ENCODE peak calls at places on chromosome 6, in seven cellular contexts. H, D, V, Q, F, J and P are unnamed samples.

GRCh38 chr6:134806151-134806550 is 143.8 kb downstream of the ALDH8A1 start:
- DNase-seq in H (no peak), D (no peak), V (no peak), Q (no peak), F (no peak), J (no peak), P (no peak)

GRCh38 chr6:39696986-39697788 is 28.0 kb downstream of the KIF6 start:
- DNase-seq in H (no peak), D (no peak), V (no peak), Q (no peak), F (no peak), J (no peak), P (no peak)

GRCh38 chr6:33236852-33237251 is 28.6 kb downstream of the RING1 start:
- DNase-seq in H (no peak), D (no peak), V (no peak), Q (no peak), F (no peak), J (no peak), P (no peak)

GRCh38 chr6:4268171-4268570 is 132.8 kb upstream of the ECI2 start:
- DNase-seq in H (no peak), D (no peak), V (no peak), Q (no peak), F (no peak), J (no peak), P (no peak)

GRCh38 chr6:45808917-45809316 is 206.7 kb downstream of the CLIC5 start:
- DNase-seq in H (peak; percentile 8), D (no peak), V (no peak), Q (peak; percentile 29), F (no peak), J (no peak), P (no peak)

GRCh38 chr6:80338201-80338836 is 231.8 kb downstream of the BCKDHB start:
- DNase-seq in H (peak; percentile 35), D (no peak), V (peak; percentile 49), Q (peak; percentile 32), F (peak; percentile 70), J (peak; percentile 81), P (no peak)

GRCh38 chr6:86723729-86724128 is 213.6 kb upstream of the HTR1E start:
- DNase-seq in H (no peak), D (no peak), V (no peak), Q (no peak), F (peak; percentile 36), J (no peak), P (no peak)

GRCh38 chr6:64553414-64553813 is 917.8 kb downstream of the PHF3 start:
- DNase-seq in H (no peak), D (no peak), V (no peak), Q (no peak), F (no peak), J (no peak), P (no peak)

GRCh38 chr6:5547571-5547970 is 286.3 kb downstream of the FARS2 start:
- DNase-seq in H (no peak), D (no peak), V (no peak), Q (no peak), F (no peak), J (no peak), P (no peak)

GRCh38 chr6:71510856-71511255 is 222.2 kb downstream of the OGFRL1 start:
- DNase-seq in H (no peak), D (no peak), V (no peak), Q (no peak), F (no peak), J (no peak), P (no peak)

GRCh38 chr6:71510057-71510713 is 221.6 kb downstream of the OGFRL1 start:
- DNase-seq in H (peak; percentile 65), D (peak; percentile 8), V (no peak), Q (peak; percentile 21), F (peak; percentile 60), J (no peak), P (peak; percentile 67)

GRCh38 chr6:71513036-71513435 is 224.4 kb downstream of the OGFRL1 start:
- DNase-seq in H (no peak), D (no peak), V (no peak), Q (no peak), F (no peak), J (no peak), P (no peak)

GRCh38 chr6:71512256-71512655 is 223.6 kb downstream of the OGFRL1 start:
- DNase-seq in H (no peak), D (no peak), V (no peak), Q (no peak), F (no peak), J (no peak), P (no peak)

DNA sequence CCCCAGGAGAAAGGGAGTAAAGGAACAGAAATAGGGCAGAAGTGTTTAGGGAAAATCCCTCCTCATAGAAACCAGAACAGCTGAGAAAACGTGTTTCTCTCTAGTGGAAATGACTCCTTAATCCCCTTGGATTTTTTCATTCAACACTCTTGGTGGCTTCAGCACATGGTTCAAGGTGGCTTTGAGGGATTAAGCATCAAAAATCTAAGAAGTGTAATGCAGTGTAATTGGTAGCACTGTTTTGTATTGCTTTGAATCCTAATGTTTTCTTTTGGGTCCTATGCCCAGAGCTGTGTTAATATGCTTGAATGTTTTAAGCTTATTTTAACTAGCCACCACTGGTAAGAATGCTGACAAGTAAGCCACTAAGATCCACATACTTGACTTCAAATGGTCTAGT is 220.5 kb downstream of the OGFRL1 start:
- DNase-seq in H (no peak), D (no peak), V (no peak), Q (no peak), F (no peak), J (no peak), P (no peak)
- H3K4me1 ChIP-seq in H (no peaks in the 10 kb centered on the region), D (no peaks in the 10 kb centered on the region), V (no peaks in the 10 kb centered on the region), Q (no peaks in the 10 kb centered on the region), F (no peaks in the 10 kb centered on the region), J (no peaks in the 10 kb centered on the region), P (no peaks in the 10 kb centered on the region)

GRCh38 chr6:30533460-30534294 is 22.6 kb downstream of the GNL1 start:
- DNase-seq in H (no peak), D (no peak), V (peak; percentile 35), Q (no peak), F (no peak), J (no peak), P (no peak)
- H3K4me1 ChIP-seq in H (no peaks in the 10 kb centered on the region), D (no peaks in the 10 kb centered on the region), V (peaks cover 29% of the 10 kb centered on the region), Q (no peaks in the 10 kb centered on the region), F (peaks cover 19% of the 10 kb centered on the region), J (no peaks in the 10 kb centered on the region), P (peaks cover 4% of the 10 kb centered on the region)

GRCh38 chr6:70398783-70399730 is 14.3 kb upstream of the FAM135A start:
- DNase-seq in H (no peak), D (peak; percentile 78), V (no peak), Q (no peak), F (peak; percentile 89), J (peak; percentile 61), P (no peak)

GRCh38 chr6:70394518-70395300 is 18.6 kb upstream of the FAM135A start:
- DNase-seq in H (no peak), D (no peak), V (no peak), Q (no peak), F (no peak), J (peak; percentile 64), P (no peak)

GRCh38 chr6:70395301-70395672 is 18.0 kb upstream of the FAM135A start:
- DNase-seq in H (no peak), D (no peak), V (no peak), Q (no peak), F (no peak), J (no peak), P (no peak)

GRCh38 chr6:70396796-70397729 is 16.2 kb upstream of the FAM135A start:
- DNase-seq in H (peak; percentile 34), D (peak; percentile 61), V (no peak), Q (no peak), F (peak; percentile 27), J (no peak), P (no peak)

GRCh38 chr6:70396163-70396562 is 17.1 kb upstream of the FAM135A start:
- DNase-seq in H (peak; percentile 10), D (no peak), V (no peak), Q (no peak), F (no peak), J (no peak), P (no peak)
- H3K4me1 ChIP-seq in H (peaks cover 24% of the 10 kb centered on the region), D (peaks cover 3% of the 10 kb centered on the region), V (no peaks in the 10 kb centered on the region), Q (no peaks in the 10 kb centered on the region), F (peaks cover 37% of the 10 kb centered on the region), J (peaks cover 16% of the 10 kb centered on the region), P (no peaks in the 10 kb centered on the region)

GRCh38 chr6:106728296-106728870 is 99.0 kb downstream of the QRSL1 start:
- DNase-seq in H (peak; percentile 34), D (no peak), V (no peak), Q (no peak), F (no peak), J (no peak), P (no peak)
- H3K4me1 ChIP-seq in H (peaks cover 40% of the 10 kb centered on the region), D (no peaks in the 10 kb centered on the region), V (no peaks in the 10 kb centered on the region), Q (no peaks in the 10 kb centered on the region), F (peaks cover 15% of the 10 kb centered on the region), J (peaks cover 37% of the 10 kb centered on the region), P (no peaks in the 10 kb centered on the region)

GRCh38 chr6:16840725-16841124 is 79.5 kb upstream of the ATXN1 start:
- DNase-seq in H (no peak), D (no peak), V (no peak), Q (no peak), F (no peak), J (no peak), P (no peak)
- H3K4me1 ChIP-seq in H (no peaks in the 10 kb centered on the region), D (no peaks in the 10 kb centered on the region), V (peaks cover 16% of the 10 kb centered on the region), Q (no peaks in the 10 kb centered on the region), F (no peaks in the 10 kb centered on the region), J (no peaks in the 10 kb centered on the region), P (no peaks in the 10 kb centered on the region)

DNA sequence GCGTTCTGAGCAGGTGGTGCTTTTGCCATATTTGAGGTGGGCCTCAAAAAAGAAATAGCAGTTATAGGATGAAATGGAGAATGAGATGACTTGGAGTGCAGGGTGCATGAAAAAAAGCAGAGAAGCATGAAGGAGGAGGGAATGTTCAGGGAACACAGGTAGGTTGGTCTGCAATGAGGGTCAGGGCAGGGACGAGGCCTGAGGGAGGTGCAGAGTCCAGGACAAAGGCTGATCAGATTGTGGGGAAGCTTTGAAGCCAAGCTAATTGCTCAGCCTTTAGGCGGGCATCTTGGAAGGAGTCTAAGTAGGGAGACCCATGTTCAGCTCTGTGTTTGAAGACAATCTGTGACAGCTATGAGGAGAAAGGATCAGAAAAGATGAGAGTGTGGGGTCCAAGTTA is 12.0 kb downstream of the TRAM2 start:
- DNase-seq in H (no peak), D (no peak), V (no peak), Q (no peak), F (no peak), J (no peak), P (no peak)
- H3K4me1 ChIP-seq in H (peaks cover 54% of the 10 kb centered on the region), D (no peaks in the 10 kb centered on the region), V (peaks cover 9% of the 10 kb centered on the region), Q (no peaks in the 10 kb centered on the region), F (peaks cover 33% of the 10 kb centered on the region), J (no peaks in the 10 kb centered on the region), P (no peaks in the 10 kb centered on the region)